ENCODE peak calls at places on chromosomes 3 and 15, in nine cellular contexts. One of them, this sample, is unnamed.

GRCh38 chr3:37814547-37814946 is 47.1 kb upstream of the CTDSPL start:
- DNase-seq in HL-60: no peak
- DNase-seq in neural progenitor cell: peak
- DNase-seq in HepG2: no peak
- DNase-seq in heart right ventricle: no peak
- DNase-seq in kidney epithelial cell: no peak
- DNase-seq in upper lobe of right lung: no peak
- DNase-seq in psoas muscle: no peak
- DNase-seq in suprapubic skin: no peak
- DNase-seq in this sample: no peak

GRCh38 chr3:151169700-151170224 is 33.3 kb downstream of the GPR171 start:
- DNase-seq in HL-60: peak
- DNase-seq in neural progenitor cell: no peak
- DNase-seq in HepG2: no peak
- DNase-seq in heart right ventricle: peak
- DNase-seq in kidney epithelial cell: no peak
- DNase-seq in upper lobe of right lung: peak
- DNase-seq in psoas muscle: peak
- DNase-seq in suprapubic skin: no peak
- DNase-seq in this sample: no peak

GRCh38 chr3:183439510-183439909 is 11.1 kb upstream of the MCF2L2 start:
- DNase-seq in HL-60: no peak
- DNase-seq in neural progenitor cell: no peak
- DNase-seq in HepG2: no peak
- DNase-seq in heart right ventricle: no peak
- DNase-seq in kidney epithelial cell: no peak
- DNase-seq in upper lobe of right lung: no peak
- DNase-seq in psoas muscle: no peak
- DNase-seq in suprapubic skin: no peak
- DNase-seq in this sample: no peak

GRCh38 chr3:42653560-42654330 is at the start of gene ZBTB47:
- DNase-seq in HL-60: peak
- DNase-seq in neural progenitor cell: peak
- DNase-seq in HepG2: no peak
- DNase-seq in heart right ventricle: peak
- DNase-seq in kidney epithelial cell: no peak
- DNase-seq in upper lobe of right lung: peak
- DNase-seq in psoas muscle: peak
- DNase-seq in suprapubic skin: peak
- DNase-seq in this sample: no peak

GRCh38 chr3:184460276-184460675 is 80.4 kb downstream of the CHRD start:
- DNase-seq in HL-60: no peak
- DNase-seq in neural progenitor cell: no peak
- DNase-seq in HepG2: no peak
- DNase-seq in heart right ventricle: no peak
- DNase-seq in kidney epithelial cell: no peak
- DNase-seq in upper lobe of right lung: peak
- DNase-seq in psoas muscle: no peak
- DNase-seq in suprapubic skin: peak
- DNase-seq in this sample: no peak

GRCh38 chr15:89177633-89178306 is 43.6 kb downstream of the RLBP1 start:
- DNase-seq in HL-60: peak
- DNase-seq in neural progenitor cell: peak
- DNase-seq in HepG2: peak
- DNase-seq in heart right ventricle: peak
- DNase-seq in kidney epithelial cell: peak
- DNase-seq in upper lobe of right lung: no peak
- DNase-seq in psoas muscle: peak
- DNase-seq in suprapubic skin: no peak
- DNase-seq in this sample: no peak

GRCh38 chr15:78308422-78309021 is 9.1 kb upstream of the SKIC8 start:
- DNase-seq in HL-60: peak
- DNase-seq in neural progenitor cell: peak
- DNase-seq in HepG2: peak
- DNase-seq in heart right ventricle: peak
- DNase-seq in kidney epithelial cell: no peak
- DNase-seq in upper lobe of right lung: peak
- DNase-seq in psoas muscle: peak
- DNase-seq in suprapubic skin: peak
- DNase-seq in this sample: no peak

GRCh38 chr3:54146383-54147239 is 24.3 kb downstream of the CACNA2D3 start:
- DNase-seq in HL-60: peak
- DNase-seq in neural progenitor cell: peak
- DNase-seq in HepG2: peak
- DNase-seq in heart right ventricle: peak
- DNase-seq in kidney epithelial cell: no peak
- DNase-seq in upper lobe of right lung: peak
- DNase-seq in psoas muscle: peak
- DNase-seq in suprapubic skin: no peak
- DNase-seq in this sample: no peak

GRCh38 chr15:63524316-63525015 is 20.1 kb downstream of the USP3 start:
- DNase-seq in HL-60: no peak
- DNase-seq in neural progenitor cell: no peak
- DNase-seq in HepG2: no peak
- DNase-seq in heart right ventricle: no peak
- DNase-seq in kidney epithelial cell: no peak
- DNase-seq in upper lobe of right lung: no peak
- DNase-seq in psoas muscle: no peak
- DNase-seq in suprapubic skin: no peak
- DNase-seq in this sample: no peak

GRCh38 chr3:4686619-4687018 is 193.5 kb downstream of the ITPR1 start:
- DNase-seq in HL-60: no peak
- DNase-seq in neural progenitor cell: no peak
- DNase-seq in HepG2: no peak
- DNase-seq in heart right ventricle: no peak
- DNase-seq in kidney epithelial cell: no peak
- DNase-seq in upper lobe of right lung: no peak
- DNase-seq in psoas muscle: no peak
- DNase-seq in suprapubic skin: no peak
- DNase-seq in this sample: no peak

GRCh38 chr3:128878556-128879124 is 780 bp upstream of the ACAD9 start:
- DNase-seq in HL-60: peak
- DNase-seq in neural progenitor cell: peak
- DNase-seq in HepG2: peak
- DNase-seq in heart right ventricle: no peak
- DNase-seq in kidney epithelial cell: no peak
- DNase-seq in upper lobe of right lung: no peak
- DNase-seq in psoas muscle: no peak
- DNase-seq in suprapubic skin: no peak
- DNase-seq in this sample: no peak

GRCh38 chr3:155753038-155753647 is 8.3 kb upstream of the PLCH1 start:
- DNase-seq in HL-60: peak
- DNase-seq in neural progenitor cell: peak
- DNase-seq in HepG2: peak
- DNase-seq in heart right ventricle: no peak
- DNase-seq in kidney epithelial cell: no peak
- DNase-seq in upper lobe of right lung: no peak
- DNase-seq in psoas muscle: no peak
- DNase-seq in suprapubic skin: no peak
- DNase-seq in this sample: no peak

GRCh38 chr3:124229407-124229806 is 237.5 kb upstream of the ROPN1 start:
- DNase-seq in HL-60: peak
- DNase-seq in neural progenitor cell: no peak
- DNase-seq in HepG2: no peak
- DNase-seq in heart right ventricle: no peak
- DNase-seq in kidney epithelial cell: no peak
- DNase-seq in upper lobe of right lung: no peak
- DNase-seq in psoas muscle: no peak
- DNase-seq in suprapubic skin: no peak
- DNase-seq in this sample: no peak

GRCh38 chr15:26081758-26082068 is 218.6 kb upstream of the ATP10A start:
- DNase-seq in HL-60: no peak
- DNase-seq in neural progenitor cell: no peak
- DNase-seq in HepG2: peak
- DNase-seq in heart right ventricle: no peak
- DNase-seq in kidney epithelial cell: no peak
- DNase-seq in upper lobe of right lung: no peak
- DNase-seq in psoas muscle: no peak
- DNase-seq in suprapubic skin: no peak
- DNase-seq in this sample: no peak

GRCh38 chr15:23035964-23036566 is 3.3 kb downstream of the TUBGCP5 start:
- DNase-seq in HL-60: peak
- DNase-seq in neural progenitor cell: peak
- DNase-seq in HepG2: peak
- DNase-seq in heart right ventricle: peak
- DNase-seq in kidney epithelial cell: no peak
- DNase-seq in upper lobe of right lung: no peak
- DNase-seq in psoas muscle: no peak
- DNase-seq in suprapubic skin: no peak
- DNase-seq in this sample: no peak

GRCh38 chr15:24054547-24055245 is 367.6 kb upstream of the NDN start:
- DNase-seq in HL-60: no peak
- DNase-seq in neural progenitor cell: no peak
- DNase-seq in HepG2: no peak
- DNase-seq in heart right ventricle: no peak
- DNase-seq in kidney epithelial cell: no peak
- DNase-seq in upper lobe of right lung: no peak
- DNase-seq in psoas muscle: no peak
- DNase-seq in suprapubic skin: no peak
- DNase-seq in this sample: no peak

GRCh38 chr3:15159501-15160136 is 46.4 kb upstream of the CAPN7 start:
- DNase-seq in HL-60: no peak
- DNase-seq in neural progenitor cell: no peak
- DNase-seq in HepG2: peak
- DNase-seq in heart right ventricle: no peak
- DNase-seq in kidney epithelial cell: no peak
- DNase-seq in upper lobe of right lung: no peak
- DNase-seq in psoas muscle: no peak
- DNase-seq in suprapubic skin: no peak
- DNase-seq in this sample: no peak

GRCh38 chr15:68031406-68031805 is 22.7 kb upstream of the PIAS1 start:
- DNase-seq in HL-60: peak
- DNase-seq in neural progenitor cell: no peak
- DNase-seq in HepG2: no peak
- DNase-seq in heart right ventricle: no peak
- DNase-seq in kidney epithelial cell: no peak
- DNase-seq in upper lobe of right lung: no peak
- DNase-seq in psoas muscle: no peak
- DNase-seq in suprapubic skin: no peak
- DNase-seq in this sample: no peak

GRCh38 chr15:31853370-31853769 is 176.9 kb upstream of the CHRNA7 start:
- DNase-seq in HL-60: no peak
- DNase-seq in neural progenitor cell: no peak
- DNase-seq in HepG2: no peak
- DNase-seq in heart right ventricle: no peak
- DNase-seq in kidney epithelial cell: no peak
- DNase-seq in upper lobe of right lung: no peak
- DNase-seq in psoas muscle: no peak
- DNase-seq in suprapubic skin: no peak
- DNase-seq in this sample: no peak

GRCh38 chr15:31858026-31858425 is 172.3 kb upstream of the CHRNA7 start:
- DNase-seq in HL-60: no peak
- DNase-seq in neural progenitor cell: no peak
- DNase-seq in HepG2: no peak
- DNase-seq in heart right ventricle: no peak
- DNase-seq in kidney epithelial cell: no peak
- DNase-seq in upper lobe of right lung: no peak
- DNase-seq in psoas muscle: no peak
- DNase-seq in suprapubic skin: no peak
- DNase-seq in this sample: no peak

GRCh38 chr15:31852933-31853332 is 177.4 kb upstream of the CHRNA7 start:
- DNase-seq in HL-60: no peak
- DNase-seq in neural progenitor cell: no peak
- DNase-seq in HepG2: no peak
- DNase-seq in heart right ventricle: no peak
- DNase-seq in kidney epithelial cell: no peak
- DNase-seq in upper lobe of right lung: no peak
- DNase-seq in psoas muscle: no peak
- DNase-seq in suprapubic skin: no peak
- DNase-seq in this sample: no peak

GRCh38 chr15:31856581-31856980 is 173.7 kb upstream of the CHRNA7 start:
- DNase-seq in HL-60: no peak
- DNase-seq in neural progenitor cell: no peak
- DNase-seq in HepG2: no peak
- DNase-seq in heart right ventricle: no peak
- DNase-seq in kidney epithelial cell: no peak
- DNase-seq in upper lobe of right lung: no peak
- DNase-seq in psoas muscle: no peak
- DNase-seq in suprapubic skin: no peak
- DNase-seq in this sample: no peak

GRCh38 chr15:31857194-31857593 is 173.1 kb upstream of the CHRNA7 start:
- DNase-seq in HL-60: no peak
- DNase-seq in neural progenitor cell: peak
- DNase-seq in HepG2: no peak
- DNase-seq in heart right ventricle: no peak
- DNase-seq in kidney epithelial cell: no peak
- DNase-seq in upper lobe of right lung: no peak
- DNase-seq in psoas muscle: no peak
- DNase-seq in suprapubic skin: no peak
- DNase-seq in this sample: no peak
- TF ChIP-seq CTCF in HL-60: no peak
- TF ChIP-seq CTCF in neural progenitor cell: no peak
- TF ChIP-seq CTCF in HepG2: no peak
- TF ChIP-seq CTCF in heart right ventricle: no peak
- TF ChIP-seq CTCF in kidney epithelial cell: no peak
- TF ChIP-seq CTCF in upper lobe of right lung: no peak
- TF ChIP-seq CTCF in psoas muscle: no peak
- TF ChIP-seq CTCF in suprapubic skin: no peak
- TF ChIP-seq CTCF in this sample: no peak

GRCh38 chr3:44661189-44661588 is 12.7 kb downstream of the ZNF35 start:
- DNase-seq in HL-60: no peak
- DNase-seq in neural progenitor cell: no peak
- DNase-seq in HepG2: peak
- DNase-seq in heart right ventricle: no peak
- DNase-seq in kidney epithelial cell: no peak
- DNase-seq in upper lobe of right lung: no peak
- DNase-seq in psoas muscle: no peak
- DNase-seq in suprapubic skin: no peak
- DNase-seq in this sample: no peak
- TF ChIP-seq CTCF in HL-60: no peak
- TF ChIP-seq CTCF in neural progenitor cell: peak
- TF ChIP-seq CTCF in HepG2: no peak
- TF ChIP-seq CTCF in heart right ventricle: no peak
- TF ChIP-seq CTCF in kidney epithelial cell: no peak
- TF ChIP-seq CTCF in upper lobe of right lung: no peak
- TF ChIP-seq CTCF in psoas muscle: no peak
- TF ChIP-seq CTCF in suprapubic skin: no peak
- TF ChIP-seq CTCF in this sample: no peak

DNA sequence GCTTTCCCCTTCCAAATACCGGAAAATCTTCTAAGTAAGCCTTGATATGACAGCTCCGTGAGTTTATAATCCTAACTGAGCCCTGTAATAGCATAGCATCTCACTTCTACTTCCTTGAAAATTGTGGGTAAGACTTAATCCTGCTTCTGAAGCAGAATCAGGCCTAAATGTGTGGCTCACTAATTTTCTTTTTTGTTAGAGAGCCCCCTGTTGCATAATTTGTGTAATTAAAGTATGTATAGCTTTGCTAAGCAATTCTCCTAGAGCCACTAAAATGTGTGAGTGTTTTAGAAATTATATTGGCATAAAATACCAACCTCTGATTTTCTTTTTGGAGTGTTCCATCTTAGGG is 304.4 kb downstream of the FGF12 start:
- DNase-seq in HL-60: no peak
- DNase-seq in neural progenitor cell: peak
- DNase-seq in HepG2: no peak
- DNase-seq in heart right ventricle: no peak
- DNase-seq in kidney epithelial cell: no peak
- DNase-seq in upper lobe of right lung: no peak
- DNase-seq in psoas muscle: no peak
- DNase-seq in suprapubic skin: no peak
- DNase-seq in this sample: no peak
- TF ChIP-seq CTCF in HL-60: no peak
- TF ChIP-seq CTCF in neural progenitor cell: peak
- TF ChIP-seq CTCF in HepG2: peak
- TF ChIP-seq CTCF in heart right ventricle: no peak
- TF ChIP-seq CTCF in kidney epithelial cell: peak
- TF ChIP-seq CTCF in upper lobe of right lung: peak
- TF ChIP-seq CTCF in psoas muscle: peak
- TF ChIP-seq CTCF in suprapubic skin: no peak
- TF ChIP-seq CTCF in this sample: no peak

GRCh38 chr3:56711344-56711743 is 28.3 kb upstream of the TASOR start:
- DNase-seq in HL-60: no peak
- DNase-seq in neural progenitor cell: no peak
- DNase-seq in HepG2: no peak
- DNase-seq in heart right ventricle: no peak
- DNase-seq in kidney epithelial cell: no peak
- DNase-seq in upper lobe of right lung: no peak
- DNase-seq in psoas muscle: no peak
- DNase-seq in suprapubic skin: no peak
- DNase-seq in this sample: no peak
- TF ChIP-seq CTCF in HL-60: no peak
- TF ChIP-seq CTCF in neural progenitor cell: no peak
- TF ChIP-seq CTCF in HepG2: peak
- TF ChIP-seq CTCF in heart right ventricle: no peak
- TF ChIP-seq CTCF in kidney epithelial cell: no peak
- TF ChIP-seq CTCF in upper lobe of right lung: no peak
- TF ChIP-seq CTCF in psoas muscle: no peak
- TF ChIP-seq CTCF in suprapubic skin: no peak
- TF ChIP-seq CTCF in this sample: no peak